ENCODE peak calls at places on chromosome 1, in nine cellular contexts. One of them, this sample, is unnamed.

GRCh38 chr1:220371324-220371723 is 99.1 kb upstream of the RAB3GAP2 start:
- DNase-seq in NCI-H1092: no peak
- DNase-seq in NCI-H2107: peak; percentile 23
- DNase-seq in stimulated activated CD4-positive, alpha-beta T cell treated with anti-CD3 and anti-CD28 coated beads, TNF-alpha, amount 100 ng/mL, for 24 hours: no peak
- DNase-seq in endothelial cell: peak; percentile 19
- DNase-seq in uterus: no peak
- DNase-seq in activated CD4-positive, alpha-beta T cell treated with anti-CD3 and anti-CD28 coated beads for 36 hours: no peak
- DNase-seq in stimulated activated CD8-positive, alpha-beta memory T cell treated with anti-CD3 and anti-CD28 coated beads, Interleukin-4, amount 100 ng/mL, for 1 hour: no peak
- DNase-seq in C1 segment of cervical spinal cord: no peak
- DNase-seq in this sample: no peak

GRCh38 chr1:207431508-207431907 is 22.6 kb upstream of the CR2 start:
- DNase-seq in NCI-H1092: no peak
- DNase-seq in NCI-H2107: no peak
- DNase-seq in stimulated activated CD4-positive, alpha-beta T cell treated with anti-CD3 and anti-CD28 coated beads, TNF-alpha, amount 100 ng/mL, for 24 hours: no peak
- DNase-seq in endothelial cell: no peak
- DNase-seq in uterus: no peak
- DNase-seq in activated CD4-positive, alpha-beta T cell treated with anti-CD3 and anti-CD28 coated beads for 36 hours: no peak
- DNase-seq in stimulated activated CD8-positive, alpha-beta memory T cell treated with anti-CD3 and anti-CD28 coated beads, Interleukin-4, amount 100 ng/mL, for 1 hour: no peak
- DNase-seq in C1 segment of cervical spinal cord: no peak
- DNase-seq in this sample: no peak

GRCh38 chr1:193211539-193211938 is 25.1 kb upstream of the B3GALT2 start:
- DNase-seq in NCI-H1092: no peak
- DNase-seq in NCI-H2107: no peak
- DNase-seq in stimulated activated CD4-positive, alpha-beta T cell treated with anti-CD3 and anti-CD28 coated beads, TNF-alpha, amount 100 ng/mL, for 24 hours: no peak
- DNase-seq in endothelial cell: no peak
- DNase-seq in uterus: no peak
- DNase-seq in activated CD4-positive, alpha-beta T cell treated with anti-CD3 and anti-CD28 coated beads for 36 hours: no peak
- DNase-seq in stimulated activated CD8-positive, alpha-beta memory T cell treated with anti-CD3 and anti-CD28 coated beads, Interleukin-4, amount 100 ng/mL, for 1 hour: no peak
- DNase-seq in C1 segment of cervical spinal cord: no peak
- DNase-seq in this sample: no peak

GRCh38 chr1:157993179-157994080 is at the start of gene KIRREL1:
- DNase-seq in NCI-H1092: no peak
- DNase-seq in NCI-H2107: no peak
- DNase-seq in stimulated activated CD4-positive, alpha-beta T cell treated with anti-CD3 and anti-CD28 coated beads, TNF-alpha, amount 100 ng/mL, for 24 hours: no peak
- DNase-seq in endothelial cell: peak; percentile 59
- DNase-seq in uterus: peak; percentile 79
- DNase-seq in activated CD4-positive, alpha-beta T cell treated with anti-CD3 and anti-CD28 coated beads for 36 hours: peak; percentile 33
- DNase-seq in stimulated activated CD8-positive, alpha-beta memory T cell treated with anti-CD3 and anti-CD28 coated beads, Interleukin-4, amount 100 ng/mL, for 1 hour: no peak
- DNase-seq in C1 segment of cervical spinal cord: peak; percentile 48
- DNase-seq in this sample: peak; percentile 33

GRCh38 chr1:43421976-43422750 is 31.6 kb downstream of the HYI start:
- DNase-seq in NCI-H1092: no peak
- DNase-seq in NCI-H2107: no peak
- DNase-seq in stimulated activated CD4-positive, alpha-beta T cell treated with anti-CD3 and anti-CD28 coated beads, TNF-alpha, amount 100 ng/mL, for 24 hours: no peak
- DNase-seq in endothelial cell: no peak
- DNase-seq in uterus: no peak
- DNase-seq in activated CD4-positive, alpha-beta T cell treated with anti-CD3 and anti-CD28 coated beads for 36 hours: no peak
- DNase-seq in stimulated activated CD8-positive, alpha-beta memory T cell treated with anti-CD3 and anti-CD28 coated beads, Interleukin-4, amount 100 ng/mL, for 1 hour: no peak
- DNase-seq in C1 segment of cervical spinal cord: no peak
- DNase-seq in this sample: no peak

GRCh38 chr1:56477164-56478111 is 101.9 kb downstream of the PLPP3 start:
- DNase-seq in NCI-H1092: no peak
- DNase-seq in NCI-H2107: no peak
- DNase-seq in stimulated activated CD4-positive, alpha-beta T cell treated with anti-CD3 and anti-CD28 coated beads, TNF-alpha, amount 100 ng/mL, for 24 hours: no peak
- DNase-seq in endothelial cell: peak; percentile 42
- DNase-seq in uterus: peak; percentile 72
- DNase-seq in activated CD4-positive, alpha-beta T cell treated with anti-CD3 and anti-CD28 coated beads for 36 hours: no peak
- DNase-seq in stimulated activated CD8-positive, alpha-beta memory T cell treated with anti-CD3 and anti-CD28 coated beads, Interleukin-4, amount 100 ng/mL, for 1 hour: no peak
- DNase-seq in C1 segment of cervical spinal cord: peak; percentile 70
- DNase-seq in this sample: peak; percentile 89

GRCh38 chr1:240149488-240150094 is 57.9 kb downstream of the FMN2 start:
- DNase-seq in NCI-H1092: peak; percentile 63
- DNase-seq in NCI-H2107: no peak
- DNase-seq in stimulated activated CD4-positive, alpha-beta T cell treated with anti-CD3 and anti-CD28 coated beads, TNF-alpha, amount 100 ng/mL, for 24 hours: no peak
- DNase-seq in endothelial cell: peak; percentile 36
- DNase-seq in uterus: no peak
- DNase-seq in activated CD4-positive, alpha-beta T cell treated with anti-CD3 and anti-CD28 coated beads for 36 hours: no peak
- DNase-seq in stimulated activated CD8-positive, alpha-beta memory T cell treated with anti-CD3 and anti-CD28 coated beads, Interleukin-4, amount 100 ng/mL, for 1 hour: no peak
- DNase-seq in C1 segment of cervical spinal cord: no peak
- DNase-seq in this sample: no peak

GRCh38 chr1:238642231-238642630 is 744.1 kb upstream of the CHRM3 start:
- DNase-seq in NCI-H1092: no peak
- DNase-seq in NCI-H2107: no peak
- DNase-seq in stimulated activated CD4-positive, alpha-beta T cell treated with anti-CD3 and anti-CD28 coated beads, TNF-alpha, amount 100 ng/mL, for 24 hours: no peak
- DNase-seq in endothelial cell: no peak
- DNase-seq in uterus: no peak
- DNase-seq in activated CD4-positive, alpha-beta T cell treated with anti-CD3 and anti-CD28 coated beads for 36 hours: no peak
- DNase-seq in stimulated activated CD8-positive, alpha-beta memory T cell treated with anti-CD3 and anti-CD28 coated beads, Interleukin-4, amount 100 ng/mL, for 1 hour: no peak
- DNase-seq in C1 segment of cervical spinal cord: no peak
- DNase-seq in this sample: no peak

GRCh38 chr1:236338096-236338495 is 56.0 kb upstream of the EDARADD start:
- DNase-seq in NCI-H1092: no peak
- DNase-seq in NCI-H2107: no peak
- DNase-seq in stimulated activated CD4-positive, alpha-beta T cell treated with anti-CD3 and anti-CD28 coated beads, TNF-alpha, amount 100 ng/mL, for 24 hours: no peak
- DNase-seq in endothelial cell: no peak
- DNase-seq in uterus: no peak
- DNase-seq in activated CD4-positive, alpha-beta T cell treated with anti-CD3 and anti-CD28 coated beads for 36 hours: no peak
- DNase-seq in stimulated activated CD8-positive, alpha-beta memory T cell treated with anti-CD3 and anti-CD28 coated beads, Interleukin-4, amount 100 ng/mL, for 1 hour: no peak
- DNase-seq in C1 segment of cervical spinal cord: no peak
- DNase-seq in this sample: no peak

GRCh38 chr1:214404154-214404553 is 123.2 kb downstream of the SMYD2 start:
- DNase-seq in NCI-H1092: no peak
- DNase-seq in NCI-H2107: no peak
- DNase-seq in stimulated activated CD4-positive, alpha-beta T cell treated with anti-CD3 and anti-CD28 coated beads, TNF-alpha, amount 100 ng/mL, for 24 hours: no peak
- DNase-seq in endothelial cell: no peak
- DNase-seq in uterus: no peak
- DNase-seq in activated CD4-positive, alpha-beta T cell treated with anti-CD3 and anti-CD28 coated beads for 36 hours: no peak
- DNase-seq in stimulated activated CD8-positive, alpha-beta memory T cell treated with anti-CD3 and anti-CD28 coated beads, Interleukin-4, amount 100 ng/mL, for 1 hour: no peak
- DNase-seq in C1 segment of cervical spinal cord: no peak
- DNase-seq in this sample: no peak

GRCh38 chr1:111618953-111619634 is 495 bp upstream of the RAP1A start:
- DNase-seq in NCI-H1092: no peak
- DNase-seq in NCI-H2107: no peak
- DNase-seq in stimulated activated CD4-positive, alpha-beta T cell treated with anti-CD3 and anti-CD28 coated beads, TNF-alpha, amount 100 ng/mL, for 24 hours: no peak
- DNase-seq in endothelial cell: no peak
- DNase-seq in uterus: no peak
- DNase-seq in activated CD4-positive, alpha-beta T cell treated with anti-CD3 and anti-CD28 coated beads for 36 hours: no peak
- DNase-seq in stimulated activated CD8-positive, alpha-beta memory T cell treated with anti-CD3 and anti-CD28 coated beads, Interleukin-4, amount 100 ng/mL, for 1 hour: no peak
- DNase-seq in C1 segment of cervical spinal cord: no peak
- DNase-seq in this sample: no peak

GRCh38 chr1:100485855-100486258 is 52.1 kb upstream of the GPR88 start:
- DNase-seq in NCI-H1092: no peak
- DNase-seq in NCI-H2107: no peak
- DNase-seq in stimulated activated CD4-positive, alpha-beta T cell treated with anti-CD3 and anti-CD28 coated beads, TNF-alpha, amount 100 ng/mL, for 24 hours: no peak
- DNase-seq in endothelial cell: no peak
- DNase-seq in uterus: no peak
- DNase-seq in activated CD4-positive, alpha-beta T cell treated with anti-CD3 and anti-CD28 coated beads for 36 hours: no peak
- DNase-seq in stimulated activated CD8-positive, alpha-beta memory T cell treated with anti-CD3 and anti-CD28 coated beads, Interleukin-4, amount 100 ng/mL, for 1 hour: no peak
- DNase-seq in C1 segment of cervical spinal cord: no peak
- DNase-seq in this sample: no peak

GRCh38 chr1:181219938-181220337 is 131.4 kb downstream of the IER5 start:
- DNase-seq in NCI-H1092: no peak
- DNase-seq in NCI-H2107: no peak
- DNase-seq in stimulated activated CD4-positive, alpha-beta T cell treated with anti-CD3 and anti-CD28 coated beads, TNF-alpha, amount 100 ng/mL, for 24 hours: no peak
- DNase-seq in endothelial cell: no peak
- DNase-seq in uterus: no peak
- DNase-seq in activated CD4-positive, alpha-beta T cell treated with anti-CD3 and anti-CD28 coated beads for 36 hours: no peak
- DNase-seq in stimulated activated CD8-positive, alpha-beta memory T cell treated with anti-CD3 and anti-CD28 coated beads, Interleukin-4, amount 100 ng/mL, for 1 hour: no peak
- DNase-seq in C1 segment of cervical spinal cord: no peak
- DNase-seq in this sample: no peak

GRCh38 chr1:62784509-62785365 is 805 bp downstream of the ATG4C start:
- DNase-seq in NCI-H1092: no peak
- DNase-seq in NCI-H2107: no peak
- DNase-seq in stimulated activated CD4-positive, alpha-beta T cell treated with anti-CD3 and anti-CD28 coated beads, TNF-alpha, amount 100 ng/mL, for 24 hours: no peak
- DNase-seq in endothelial cell: no peak
- DNase-seq in uterus: no peak
- DNase-seq in activated CD4-positive, alpha-beta T cell treated with anti-CD3 and anti-CD28 coated beads for 36 hours: peak; percentile 32
- DNase-seq in stimulated activated CD8-positive, alpha-beta memory T cell treated with anti-CD3 and anti-CD28 coated beads, Interleukin-4, amount 100 ng/mL, for 1 hour: no peak
- DNase-seq in C1 segment of cervical spinal cord: no peak
- DNase-seq in this sample: no peak

GRCh38 chr1:174963547-174964125 is 36.1 kb upstream of the CACYBP start:
- DNase-seq in NCI-H1092: no peak
- DNase-seq in NCI-H2107: peak; percentile 25
- DNase-seq in stimulated activated CD4-positive, alpha-beta T cell treated with anti-CD3 and anti-CD28 coated beads, TNF-alpha, amount 100 ng/mL, for 24 hours: no peak
- DNase-seq in endothelial cell: no peak
- DNase-seq in uterus: no peak
- DNase-seq in activated CD4-positive, alpha-beta T cell treated with anti-CD3 and anti-CD28 coated beads for 36 hours: no peak
- DNase-seq in stimulated activated CD8-positive, alpha-beta memory T cell treated with anti-CD3 and anti-CD28 coated beads, Interleukin-4, amount 100 ng/mL, for 1 hour: no peak
- DNase-seq in C1 segment of cervical spinal cord: no peak
- DNase-seq in this sample: no peak

GRCh38 chr1:15243275-15244043 is 3.6 kb upstream of the FHAD1 start:
- DNase-seq in NCI-H1092: no peak
- DNase-seq in NCI-H2107: no peak
- DNase-seq in stimulated activated CD4-positive, alpha-beta T cell treated with anti-CD3 and anti-CD28 coated beads, TNF-alpha, amount 100 ng/mL, for 24 hours: no peak
- DNase-seq in endothelial cell: no peak
- DNase-seq in uterus: no peak
- DNase-seq in activated CD4-positive, alpha-beta T cell treated with anti-CD3 and anti-CD28 coated beads for 36 hours: peak; percentile 46
- DNase-seq in stimulated activated CD8-positive, alpha-beta memory T cell treated with anti-CD3 and anti-CD28 coated beads, Interleukin-4, amount 100 ng/mL, for 1 hour: no peak
- DNase-seq in C1 segment of cervical spinal cord: no peak
- DNase-seq in this sample: peak; percentile 66

GRCh38 chr1:86089765-86090164 is 66.8 kb downstream of the COL24A1 start:
- DNase-seq in NCI-H1092: no peak
- DNase-seq in NCI-H2107: no peak
- DNase-seq in stimulated activated CD4-positive, alpha-beta T cell treated with anti-CD3 and anti-CD28 coated beads, TNF-alpha, amount 100 ng/mL, for 24 hours: no peak
- DNase-seq in endothelial cell: no peak
- DNase-seq in uterus: no peak
- DNase-seq in activated CD4-positive, alpha-beta T cell treated with anti-CD3 and anti-CD28 coated beads for 36 hours: no peak
- DNase-seq in stimulated activated CD8-positive, alpha-beta memory T cell treated with anti-CD3 and anti-CD28 coated beads, Interleukin-4, amount 100 ng/mL, for 1 hour: no peak
- DNase-seq in C1 segment of cervical spinal cord: no peak
- DNase-seq in this sample: no peak

GRCh38 chr1:84117868-84118267 is 26.2 kb upstream of the PRKACB start:
- DNase-seq in NCI-H1092: no peak
- DNase-seq in NCI-H2107: no peak
- DNase-seq in stimulated activated CD4-positive, alpha-beta T cell treated with anti-CD3 and anti-CD28 coated beads, TNF-alpha, amount 100 ng/mL, for 24 hours: no peak
- DNase-seq in endothelial cell: no peak
- DNase-seq in uterus: no peak
- DNase-seq in activated CD4-positive, alpha-beta T cell treated with anti-CD3 and anti-CD28 coated beads for 36 hours: no peak
- DNase-seq in stimulated activated CD8-positive, alpha-beta memory T cell treated with anti-CD3 and anti-CD28 coated beads, Interleukin-4, amount 100 ng/mL, for 1 hour: no peak
- DNase-seq in C1 segment of cervical spinal cord: no peak
- DNase-seq in this sample: no peak